ENCODE peak calls at places on chromosome 6, in six cellular contexts. Q, L, U, M, W and F are unnamed samples.

GRCh38 chr6:42179956-42180335 is 6.8 kb downstream of the GUCA1A start:
- DNase-seq in W (no peak), U (no peak), L (peak; percentile 42), M (no peak), Q (no peak), F (no peak)

GRCh38 chr6:23179994-23180393 is 610.6 kb downstream of the HDGFL1 start:
- DNase-seq in Q (no peak), W (no peak), M (no peak), U (no peak), L (no peak), F (no peak)

GRCh38 chr6:45736134-45736533 is 279.5 kb downstream of the CLIC5 start:
- DNase-seq in M (no peak), W (no peak), Q (no peak), L (no peak), U (no peak), F (no peak)

GRCh38 chr6:108622601-108623335 is 62.1 kb downstream of the FOXO3 start:
- DNase-seq in L (peak; percentile 54), U (peak; percentile 73), M (peak; percentile 95), Q (no peak), W (peak; percentile 66), F (peak; percentile 37)

GRCh38 chr6:38012573-38012972 is 193.0 kb downstream of the ZFAND3 start:
- DNase-seq in M (peak; percentile 30), W (peak; percentile 5), Q (no peak), L (peak; percentile 64), U (no peak), F (peak; percentile 30)

GRCh38 chr6:135233676-135234491 is 52.8 kb downstream of the MYB start:
- DNase-seq in W (no peak), U (no peak), L (no peak), M (no peak), Q (no peak), F (no peak)

GRCh38 chr6:1624848-1625341 is 15.2 kb downstream of the FOXC1 start:
- DNase-seq in W (no peak), L (no peak), Q (peak; percentile 55), M (peak; percentile 36), U (no peak), F (no peak)

GRCh38 chr6:147078602-147079001 is 125.6 kb upstream of the STXBP5 start:
- DNase-seq in M (peak; percentile 15), L (no peak), U (no peak), W (no peak), Q (no peak), F (no peak)

GRCh38 chr6:10465633-10466499 is 51.0 kb upstream of the TFAP2A start:
- DNase-seq in Q (no peak), M (no peak), W (no peak), L (peak; percentile 64), U (no peak), F (no peak)

GRCh38 chr6:112626468-112627082 is 279.4 kb downstream of the RFPL4B start:
- DNase-seq in Q (no peak), U (no peak), L (no peak), W (no peak), M (peak; percentile 71), F (peak; percentile 32)

GRCh38 chr6:42696526-42697267 is 25.7 kb downstream of the PRPH2 start:
- DNase-seq in L (no peak), Q (no peak), U (peak; percentile 51), W (no peak), M (peak; percentile 72), F (no peak)

GRCh38 chr6:163324928-163325784 is 89.4 kb upstream of the QKI start:
- DNase-seq in M (peak; percentile 56), U (no peak), W (peak; percentile 75), Q (no peak), L (no peak), F (no peak)

GRCh38 chr6:123430966-123431365 is 205.8 kb downstream of the TRDN start:
- DNase-seq in L (no peak), U (no peak), Q (no peak), M (no peak), W (no peak), F (no peak)

GRCh38 chr6:11462742-11463414 is 74.7 kb upstream of the TMEM170B start:
- DNase-seq in U (no peak), M (no peak), L (no peak), W (no peak), Q (no peak), F (no peak)

GRCh38 chr6:35586542-35586941 is 73.8 kb upstream of the TULP1 start:
- DNase-seq in M (peak; percentile 65), U (no peak), Q (no peak), L (no peak), W (no peak), F (no peak)

GRCh38 chr6:113690255-113690956 is 166.7 kb upstream of the MARCKS start:
- DNase-seq in W (no peak), L (peak; percentile 76), U (no peak), Q (no peak), M (peak; percentile 94), F (peak; percentile 93)

GRCh38 chr6:11460001-11460668 is 77.4 kb upstream of the TMEM170B start:
- DNase-seq in M (peak; percentile 11), W (no peak), L (no peak), U (no peak), Q (no peak), F (peak; percentile 30)

GRCh38 chr6:109922851-109923250 is 55.3 kb upstream of the GPR6 start:
- DNase-seq in L (no peak), Q (no peak), U (no peak), M (no peak), W (no peak), F (no peak)

GRCh38 chr6:1424306-1424927 is 35.0 kb downstream of the FOXF2 start:
- DNase-seq in L (peak; percentile 68), Q (no peak), W (peak; percentile 12), M (peak; percentile 22), U (no peak), F (peak; percentile 15)

GRCh38 chr6:42936398-42936797 is 7.1 kb downstream of the CNPY3 start:
- DNase-seq in W (no peak), L (no peak), Q (peak; percentile 63), U (no peak), M (no peak), F (no peak)

DNA sequence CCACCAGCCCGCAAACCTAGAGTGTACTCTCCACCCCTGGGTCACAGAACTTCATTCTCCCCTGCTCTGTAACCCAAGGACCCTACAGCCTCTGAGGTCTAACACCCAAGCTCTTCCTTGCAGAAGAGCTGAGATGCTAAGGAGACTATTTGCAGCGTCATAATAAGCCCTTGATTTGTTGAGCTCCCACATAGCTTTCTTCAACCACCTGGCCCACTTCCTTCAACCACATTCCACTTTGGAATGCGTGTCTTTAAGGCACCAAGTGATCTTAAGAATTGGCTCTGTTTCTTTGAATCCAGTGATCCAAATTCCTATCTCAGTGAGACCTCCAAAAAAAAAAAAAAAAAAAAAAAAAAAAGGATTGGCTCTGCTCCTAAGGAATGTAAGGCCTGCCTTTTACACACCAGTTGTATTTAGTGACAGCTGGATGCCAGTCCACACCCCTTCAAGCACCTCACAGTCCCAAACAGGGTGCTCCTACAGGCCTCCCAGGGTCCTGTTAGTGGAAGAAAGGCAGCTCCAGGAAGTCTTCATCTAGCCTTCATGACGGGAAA is 106.2 kb downstream of the UBE3D start:
- DNase-seq in U (no peak), M (peak; percentile 94), Q (no peak), W (no peak), L (no peak), F (no peak)
- H3K27ac ChIP-seq in U (no peak overlapping the region), M (no peak overlapping the region), Q (no peak overlapping the region), W (peak overlapping the region; percentile 23), L (no peak overlapping the region), F (no peak overlapping the region)

GRCh38 chr6:157273756-157274088 is 49.6 kb downstream of the TMEM242 start:
- DNase-seq in W (peak; percentile 39), M (no peak), L (no peak), Q (no peak), U (peak; percentile 60), F (no peak)

GRCh38 chr6:157271911-157272310 is 51.4 kb downstream of the TMEM242 start:
- DNase-seq in M (no peak), U (no peak), W (no peak), L (no peak), Q (no peak), F (no peak)

GRCh38 chr6:157272372-157272771 is 50.9 kb downstream of the TMEM242 start:
- DNase-seq in W (no peak), M (no peak), Q (no peak), L (no peak), U (no peak), F (no peak)

GRCh38 chr6:157274116-157274470 is 49.2 kb downstream of the TMEM242 start:
- DNase-seq in Q (no peak), U (no peak), L (no peak), W (no peak), M (no peak), F (no peak)

DNA sequence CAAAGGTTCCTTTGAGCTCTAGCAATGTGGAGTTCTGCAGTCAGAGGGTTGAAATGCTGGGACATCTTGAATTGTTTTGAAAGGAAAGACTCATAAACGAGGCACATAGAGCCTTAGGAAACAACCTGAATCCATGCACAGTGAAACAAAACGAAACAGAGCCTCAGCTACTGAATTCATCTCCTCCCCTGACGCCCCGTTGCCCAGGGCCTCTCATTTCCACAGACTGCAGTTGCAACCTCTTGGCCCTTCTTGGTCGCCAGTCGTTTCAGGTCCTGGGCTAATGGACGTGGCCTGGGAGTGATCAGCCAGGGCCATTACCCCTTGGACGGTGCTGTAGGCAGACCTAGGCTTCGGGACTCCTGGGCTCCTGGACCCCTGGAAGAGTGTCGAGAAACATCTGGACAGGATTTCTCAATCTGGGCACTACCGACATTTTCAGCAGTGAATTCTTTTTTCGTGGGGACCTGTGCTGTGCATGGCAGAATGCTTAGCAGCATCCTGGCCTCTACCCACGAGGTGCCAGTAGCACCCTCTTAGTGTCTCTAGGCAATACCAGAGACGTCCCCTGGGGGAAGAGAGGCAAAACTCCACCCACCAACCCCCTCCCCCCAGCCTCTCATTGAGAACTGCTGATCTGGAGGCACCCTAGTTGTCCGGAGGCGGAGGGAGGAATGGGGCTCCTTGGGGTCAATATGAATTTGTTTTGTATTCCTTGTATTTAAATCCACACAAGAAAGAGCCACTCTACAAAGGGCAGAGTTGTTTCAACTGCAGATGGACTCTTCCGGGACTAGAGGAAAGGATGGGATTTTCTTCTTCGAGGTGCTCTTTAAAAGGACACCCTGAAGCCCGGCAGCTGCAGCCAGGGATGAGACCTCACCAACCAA is 50.2 kb downstream of the TMEM242 start:
- DNase-seq in Q (no peak), L (no peak), W (no peak), M (no peak), U (no peak), F (no peak)
- H3K27ac ChIP-seq in Q (no peak overlapping the region), L (no peak overlapping the region), W (peak overlapping the region; percentile 73), M (no peak overlapping the region), U (peak overlapping the region; percentile 87), F (no peak overlapping the region)

GRCh38 chr6:134007077-134007476 is 45.3 kb downstream of the SLC2A12 start:
- DNase-seq in W (no peak), Q (peak; percentile 69), U (no peak), L (no peak), M (no peak), F (no peak)
- H3K27ac ChIP-seq in W (no peak overlapping the region), Q (no peak overlapping the region), U (no peak overlapping the region), L (no peak overlapping the region), M (no peak overlapping the region), F (no peak overlapping the region)

DNA sequence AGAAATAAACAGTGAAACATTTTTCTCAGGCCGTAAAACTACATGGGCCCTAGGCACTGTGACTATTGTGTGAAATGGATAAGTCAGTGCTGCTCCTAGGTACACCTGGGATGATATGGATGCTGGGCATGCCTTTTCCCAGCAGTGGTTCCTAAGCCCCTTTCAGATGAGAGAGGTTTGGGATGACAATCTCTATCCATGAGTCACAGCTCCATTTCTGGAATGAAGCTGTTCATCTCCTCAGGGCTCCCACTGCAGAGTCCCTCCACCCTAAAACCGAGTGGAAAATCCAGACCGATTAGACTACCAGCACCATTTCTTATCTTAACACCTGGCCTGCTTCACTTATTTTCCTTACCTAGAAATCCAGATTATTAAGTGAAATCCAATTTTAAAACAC is 6.0 kb upstream of the SIM1 start:
- DNase-seq in W (no peak), Q (no peak), L (no peak), M (no peak), U (no peak), F (no peak)
- H3K27ac ChIP-seq in W (no peak overlapping the region), Q (no peak overlapping the region), L (no peak overlapping the region), M (no peak overlapping the region), U (no peak overlapping the region), F (no peak overlapping the region)